ENCODE peak calls at places on chromosomes 16 and 17, in nine cellular contexts. M is heart left ventricle; X is tibial artery; Y is CD4-positive, alpha-beta T cell; W is cardiac muscle cell; C is heart right ventricle; B is stomach; U is adrenal gland; I is thoracic aorta. Z is an unnamed sample.
A peak's percentile ranks its signal among the peaks of the same experiment; 100 is the strongest.

GRCh38 chr17:40068917-40069750 is 6.4 kb downstream of the THRA start:
- DNase-seq in Y (peak; percentile 80), W (peak; percentile 91), C (peak; percentile 91), U (peak; percentile 95), M (peak; percentile 97), I (peak; percentile 86), X (peak; percentile 98), B (peak; percentile 93), Z (peak; percentile 96)

GRCh38 chr17:43758497-43759174 is at the start of gene SOST:
- DNase-seq in C (no peak), I (no peak), Y (no peak), B (no peak), X (peak; percentile 76), W (peak; percentile 27), U (no peak), M (no peak), Z (no peak)

GRCh38 chr16:51540259-51540658 is 389.2 kb upstream of the SALL1 start:
- DNase-seq in Y (no peak), I (no peak), W (no peak), B (no peak), C (no peak), X (no peak), M (no peak), U (no peak), Z (no peak)

GRCh38 chr16:69747115-69747514 is 7.6 kb downstream of the NOB1 start:
- DNase-seq in Y (no peak), C (no peak), W (no peak), M (no peak), I (no peak), B (no peak), X (no peak), U (peak; percentile 50), Z (no peak)

GRCh38 chr16:71943887-71944286 is 48.6 kb downstream of the IST1 start:
- DNase-seq in C (no peak), M (no peak), X (no peak), B (no peak), Y (no peak), I (no peak), U (no peak), W (no peak), Z (no peak)

GRCh38 chr16:82995927-82996441 is 369.2 kb downstream of the CDH13 start:
- DNase-seq in Y (no peak), U (peak; percentile 47), C (no peak), X (no peak), B (no peak), M (no peak), I (no peak), W (peak; percentile 93), Z (no peak)

GRCh38 chr17:48488548-48489106 is 42.2 kb downstream of the HOXB1 start:
- DNase-seq in B (no peak), X (no peak), I (no peak), C (no peak), U (no peak), W (no peak), M (no peak), Y (no peak), Z (no peak)

GRCh38 chr17:50957600-50958575 is 91.7 kb upstream of the TOB1 start:
- DNase-seq in M (no peak), B (no peak), Y (no peak), I (no peak), X (no peak), C (no peak), W (no peak), U (no peak), Z (no peak)

GRCh38 chr17:61986898-61987297 is 59.1 kb upstream of the INTS2 start:
- DNase-seq in B (no peak), W (no peak), U (no peak), I (no peak), Y (no peak), C (no peak), M (no peak), X (no peak), Z (no peak)

GRCh38 chr17:40122944-40123810 is 1.4 kb downstream of the MSL1 start:
- DNase-seq in B (no peak), C (peak; percentile 53), W (peak; percentile 57), I (no peak), X (no peak), U (peak; percentile 54), Y (peak; percentile 57), M (peak; percentile 60), Z (peak; percentile 66)

GRCh38 chr16:25832288-25832687 is 140.5 kb downstream of the HS3ST4 start:
- DNase-seq in B (no peak), X (no peak), U (no peak), C (no peak), M (no peak), W (no peak), I (no peak), Y (no peak), Z (no peak)

GRCh38 chr17:16439303-16439791 is 24.0 kb downstream of the TRPV2 start:
- DNase-seq in Y (no peak), I (no peak), U (no peak), C (no peak), X (no peak), M (no peak), W (peak; percentile 49), B (no peak), Z (no peak)

GRCh38 chr16:28534542-28535373 is 4.0 kb downstream of the NUPR1 start:
- DNase-seq in I (peak; percentile 40), M (peak; percentile 45), B (peak; percentile 47), Y (no peak), W (peak; percentile 80), X (peak; percentile 84), C (no peak), U (peak; percentile 77), Z (peak; percentile 76)

GRCh38 chr17:35214192-35214591 is 20.0 kb upstream of the SLC35G3 start:
- DNase-seq in I (no peak), Y (peak; percentile 43), U (no peak), B (no peak), C (no peak), M (no peak), W (no peak), X (no peak), Z (no peak)

GRCh38 chr16:60091479-60091878 is 1357.4 kb upstream of the GOT2 start:
- DNase-seq in I (no peak), B (no peak), C (no peak), U (no peak), M (no peak), Y (no peak), X (no peak), W (no peak), Z (no peak)

GRCh38 chr16:60091076-60091475 is 1357.0 kb upstream of the GOT2 start:
- DNase-seq in M (no peak), B (no peak), Y (no peak), C (no peak), U (no peak), W (no peak), I (no peak), X (no peak), Z (no peak)

DNA sequence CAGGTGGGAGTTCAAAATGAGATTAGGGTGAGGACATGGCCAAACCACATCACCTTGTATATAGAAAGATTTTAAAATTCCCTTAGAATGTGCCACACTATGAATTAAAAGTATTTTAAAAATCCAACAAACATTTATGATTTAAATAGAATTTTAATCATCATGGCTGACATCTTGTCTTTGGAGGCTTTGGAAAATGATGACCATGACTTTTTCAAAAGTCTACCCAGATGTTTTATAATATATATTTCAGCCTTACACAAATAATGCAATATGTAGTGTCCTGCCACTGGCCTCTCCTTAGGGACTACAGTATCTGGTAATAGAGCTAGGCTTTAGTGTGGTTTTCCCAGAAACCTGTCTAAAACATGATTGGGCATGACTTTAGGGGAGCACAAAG is 1353.4 kb upstream of the GOT2 start:
- DNase-seq in Y (no peak), I (no peak), X (no peak), W (no peak), M (no peak), B (no peak), U (no peak), C (no peak), Z (no peak)
- H3K9me3 ChIP-seq in Y (peaks cover 4% of the 10 kb centered on the region), I (no peaks in the 10 kb centered on the region), X (no peaks in the 10 kb centered on the region), W (no peaks in the 10 kb centered on the region), M (no peaks in the 10 kb centered on the region), B (peaks cover 14% of the 10 kb centered on the region), U (no peaks in the 10 kb centered on the region), C (peaks cover 10% of the 10 kb centered on the region), Z (no peaks in the 10 kb centered on the region)

GRCh38 chr16:3152273-3153076 is 17.6 kb downstream of the ZNF213 start:
- DNase-seq in Y (peak; percentile 68), B (peak; percentile 86), M (peak; percentile 82), C (peak; percentile 83), I (peak; percentile 77), X (peak; percentile 95), W (peak; percentile 90), U (peak; percentile 86), Z (peak; percentile 86)
- TF ChIP-seq CTCF in Y (no peak), B (peak; percentile 21), M (no peak), C (peak; percentile 40), I (peak; percentile 19), X (peak; percentile 27), W (peak; percentile 46), U (peak; percentile 15), Z (peak; percentile 24)

DNA sequence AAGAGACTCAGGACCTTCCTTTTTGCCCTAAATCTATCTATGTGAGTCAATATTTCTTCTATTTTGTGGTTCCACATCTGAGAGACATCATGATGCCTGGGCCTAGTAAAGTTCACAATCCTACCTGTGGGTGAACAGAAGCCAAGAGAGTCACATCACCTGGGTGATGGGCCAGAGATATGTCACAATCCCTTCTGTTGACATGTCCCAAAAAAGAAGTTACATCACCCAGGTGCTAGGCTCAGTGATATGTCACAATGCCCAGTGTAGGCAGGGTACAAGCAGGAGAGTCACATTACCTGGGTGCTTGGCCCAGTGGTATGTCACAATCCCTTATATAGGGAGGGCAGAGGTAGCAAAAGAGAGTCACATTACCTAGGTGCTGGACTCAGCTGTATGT is 2101.9 kb downstream of the TP53TG3F start:
- DNase-seq in M (no peak), U (no peak), W (no peak), B (no peak), C (no peak), I (no peak), X (no peak), Y (no peak), Z (no peak)
- H3K9me3 ChIP-seq in M (no peaks in the 10 kb centered on the region), U (no peaks in the 10 kb centered on the region), W (no peaks in the 10 kb centered on the region), B (peaks cover 28% of the 10 kb centered on the region), C (no peaks in the 10 kb centered on the region), I (no peaks in the 10 kb centered on the region), X (no peaks in the 10 kb centered on the region), Y (no peaks in the 10 kb centered on the region), Z (peaks cover 3% of the 10 kb centered on the region)

DNA sequence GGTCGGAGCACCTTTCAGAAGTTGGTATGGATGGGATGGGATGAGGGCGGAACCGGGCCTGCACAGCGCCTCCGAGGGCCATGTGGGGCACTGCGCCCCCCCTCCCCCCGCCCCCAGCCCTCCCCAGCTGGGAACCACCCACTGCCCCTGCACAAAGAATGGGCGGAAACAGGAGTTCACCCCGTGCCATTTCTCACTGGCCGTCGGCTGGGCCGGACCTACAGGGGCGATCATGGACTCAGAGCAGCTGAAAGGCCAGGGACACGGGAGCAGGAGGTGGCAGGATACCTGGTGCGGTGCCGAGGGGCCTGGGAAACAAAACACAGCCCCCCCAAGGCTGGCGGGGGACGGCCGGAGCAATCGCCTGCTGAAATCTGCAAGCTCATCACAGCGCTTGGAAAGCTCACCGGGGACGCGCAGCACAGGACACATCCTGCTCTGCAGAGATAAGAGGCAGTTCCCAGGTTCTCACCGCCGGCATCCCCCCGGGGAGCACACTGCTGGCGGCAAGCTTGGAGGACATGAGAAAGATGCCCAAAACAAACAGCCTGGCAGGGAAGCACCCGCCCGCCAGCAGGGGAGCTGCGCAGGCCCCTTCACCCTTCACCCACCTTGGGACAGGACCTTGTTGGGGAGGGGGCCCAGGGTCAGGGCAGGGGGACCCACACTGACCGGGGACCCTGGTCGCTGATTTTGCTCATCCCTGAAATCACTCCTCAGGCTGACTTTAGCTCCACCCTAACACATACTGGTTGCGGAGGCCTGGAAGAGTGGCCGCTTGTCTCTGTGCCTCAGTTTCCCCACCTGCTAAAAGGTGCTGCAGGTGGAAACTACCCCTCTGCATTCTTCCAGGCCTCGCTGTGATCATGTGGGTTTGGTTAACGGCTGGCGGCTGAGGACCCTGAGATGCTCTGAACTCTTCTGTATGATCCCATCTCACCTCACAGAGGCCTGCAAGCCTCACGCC is 263.9 kb downstream of the C16orf95 start:
- DNase-seq in C (no peak), W (no peak), U (no peak), M (no peak), X (peak; percentile 61), I (no peak), Y (no peak), B (no peak), Z (no peak)
- TF ChIP-seq CTCF in C (peak; percentile 22), W (no peak), U (no peak), M (no peak), X (no peak), I (no peak), Y (no peak), B (no peak), Z (no peak)